ENCODE peak calls at places on chromosomes 4 and X, in seven cellular contexts. J is fibroblast of lung, R is astrocyte, H is DND-41, C is endothelial cell of umbilical vein, W is colonic mucosa, T is H9. B is an unnamed sample.

GRCh38 chr4:129362685-129363274 is 266.8 kb downstream of the C4orf33 start:
- DNase-seq in J (peak; percentile 81), H (peak; percentile 66), C (peak; percentile 75), R (peak; percentile 21), W (peak; percentile 57), T (peak; percentile 37), B (peak; percentile 13)

GRCh38 chr4:158758142-158758541 is 10.7 kb upstream of the FNIP2 start:
- DNase-seq in J (no peak), W (no peak), R (peak; percentile 91), C (no peak), H (no peak), T (no peak), B (no peak)

GRCh38 chr4:6087669-6088068 is 69.4 kb upstream of the C4orf50 start:
- DNase-seq in C (peak; percentile 3), T (peak; percentile 81), J (no peak), H (no peak), R (no peak), W (no peak), B (no peak)

GRCh38 chr4:157128395-157128794 is 52.4 kb downstream of the GLRB start:
- DNase-seq in W (no peak), C (peak; percentile 74), J (peak; percentile 63), T (no peak), H (no peak), R (peak; percentile 39), B (no peak)

GRCh38 chr4:1026115-1026514 is 14.7 kb downstream of the FGFRL1 start:
- DNase-seq in W (peak; percentile 65), R (no peak), C (no peak), J (no peak), H (no peak), T (peak; percentile 61), B (peak; percentile 56)

GRCh38 chr4:144174401-144175067 is 34.0 kb upstream of the GYPA start:
- DNase-seq in H (peak; percentile 35), J (peak; percentile 76), R (peak; percentile 43), C (peak; percentile 77), T (no peak), W (no peak), B (peak; percentile 16)

GRCh38 chr4:130632731-130633604 is 1537.0 kb downstream of the C4orf33 start:
- DNase-seq in C (no peak), H (peak; percentile 20), T (no peak), W (no peak), R (peak; percentile 45), J (peak; percentile 28), B (no peak)

GRCh38 chr4:112650332-112650731 is 13.4 kb downstream of the LARP7 start:
- DNase-seq in R (no peak), C (no peak), T (no peak), W (no peak), J (no peak), H (no peak), B (no peak)

GRCh38 chr4:77619408-77619807 is 13.8 kb downstream of the CXCL13 start:
- DNase-seq in H (no peak), J (no peak), C (no peak), W (no peak), T (no peak), R (no peak), B (no peak)

GRCh38 chrX:80576815-80577533 is 156.7 kb downstream of the TENT5D start:
- DNase-seq in T (no peak), J (no peak), W (no peak), H (no peak), R (no peak), C (no peak), B (no peak)

GRCh38 chr4:71389149-71389840 is 50.5 kb downstream of the SLC4A4 start:
- DNase-seq in H (no peak), R (peak; percentile 41), J (peak; percentile 83), W (no peak), T (no peak), C (no peak), B (no peak)

GRCh38 chr4:188603646-188604045 is 464.4 kb downstream of the TRIML1 start:
- DNase-seq in T (no peak), C (no peak), J (no peak), H (no peak), R (no peak), W (no peak), B (no peak)

GRCh38 chrX:130171446-130172126 is at the start of gene RAB33A:
- DNase-seq in J (peak; percentile 25), W (no peak), C (no peak), T (peak; percentile 41), R (no peak), H (peak; percentile 55), B (no peak)

GRCh38 chr4:139685180-139685579 is 19.6 kb downstream of the MGST2 start:
- DNase-seq in C (no peak), T (no peak), H (no peak), W (no peak), J (no peak), R (no peak), B (no peak)

GRCh38 chrX:64867217-64867616 is 109.0 kb downstream of the ZC4H2 start:
- DNase-seq in J (no peak), C (no peak), R (no peak), H (no peak), W (no peak), T (no peak), B (no peak)
- H3K9ac ChIP-seq in J (no peak overlapping the region), C (no peak overlapping the region), R (no peak overlapping the region), H (no peak overlapping the region), W (no peak overlapping the region), T (no peak overlapping the region), B (no peak overlapping the region)

GRCh38 chrX:17563076-17563475 is 174.2 kb upstream of the SCML1 start:
- DNase-seq in H (no peak), J (no peak), R (no peak), W (no peak), T (no peak), C (no peak), B (no peak)

GRCh38 chrX:17563515-17563914 is 173.8 kb upstream of the SCML1 start:
- DNase-seq in J (no peak), W (no peak), R (peak; percentile 86), T (no peak), C (no peak), H (no peak), B (no peak)

GRCh38 chrX:17560385-17560784 is 176.9 kb upstream of the SCML1 start:
- DNase-seq in C (no peak), T (no peak), W (no peak), J (no peak), H (no peak), R (no peak), B (no peak)

GRCh38 chrX:17564689-17565409 is 172.4 kb upstream of the SCML1 start:
- DNase-seq in C (no peak), J (peak; percentile 73), R (peak; percentile 49), W (no peak), T (no peak), H (no peak), B (no peak)

GRCh38 chrX:17559728-17560379 is 177.4 kb upstream of the SCML1 start:
- DNase-seq in W (no peak), T (no peak), R (peak; percentile 89), H (no peak), J (peak; percentile 94), C (peak; percentile 59), B (no peak)
- H3K9ac ChIP-seq in W (no peak overlapping the region), T (no peak overlapping the region), R (no peak overlapping the region), H (no peak overlapping the region), J (no peak overlapping the region), C (no peak overlapping the region), B (no peak overlapping the region)

GRCh38 chr4:163598489-163598888 is 104.0 kb downstream of the TMA16 start:
- DNase-seq in H (no peak), R (no peak), J (no peak), T (no peak), C (no peak), W (no peak), B (no peak)
- H3K9ac ChIP-seq in H (no peak overlapping the region), R (no peak overlapping the region), J (no peak overlapping the region), T (no peak overlapping the region), C (no peak overlapping the region), W (no peak overlapping the region), B (no peak overlapping the region)

GRCh38 chrX:4656419-4656818 is 943.0 kb upstream of the PRKX start:
- DNase-seq in J (no peak), H (no peak), C (no peak), W (no peak), R (no peak), T (no peak), B (no peak)

GRCh38 chrX:4655743-4656142 is 942.3 kb upstream of the PRKX start:
- DNase-seq in J (no peak), W (no peak), H (no peak), C (no peak), T (no peak), R (no peak), B (no peak)
- H3K9ac ChIP-seq in J (no peak overlapping the region), W (no peak overlapping the region), H (no peak overlapping the region), C (no peak overlapping the region), T (no peak overlapping the region), R (no peak overlapping the region), B (no peak overlapping the region)

GRCh38 chr4:164596318-164596878 is 157.5 kb upstream of the SMIM31 start:
- DNase-seq in J (no peak), C (no peak), T (no peak), H (no peak), W (no peak), R (no peak), B (no peak)

GRCh38 chr4:164601653-164602052 is 152.3 kb upstream of the SMIM31 start:
- DNase-seq in T (no peak), W (no peak), H (no peak), R (no peak), C (no peak), J (no peak), B (no peak)

GRCh38 chr4:164596927-164597326 is 157.0 kb upstream of the SMIM31 start:
- DNase-seq in H (no peak), T (no peak), W (no peak), R (no peak), J (no peak), C (no peak), B (no peak)

DNA sequence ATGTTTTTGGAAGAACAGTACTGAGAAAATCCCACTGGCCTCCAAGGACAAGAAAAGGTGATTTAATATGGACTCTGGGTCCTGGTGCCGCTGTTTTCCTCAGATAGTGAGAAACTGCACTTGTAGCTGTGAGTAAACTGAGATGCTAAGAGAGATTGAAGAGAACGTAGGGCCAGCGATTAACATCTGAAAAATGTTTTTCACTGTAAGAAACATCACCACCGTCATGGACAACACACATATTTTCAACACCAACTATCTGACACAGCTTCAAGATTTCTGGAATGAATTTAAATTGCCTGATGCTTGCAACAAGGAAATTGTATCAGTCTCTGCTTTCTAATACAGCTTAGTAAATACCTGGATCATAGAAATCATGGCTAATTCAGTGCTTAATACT is 158.2 kb upstream of the SMIM31 start:
- DNase-seq in J (no peak), T (no peak), H (no peak), C (no peak), W (no peak), R (no peak), B (no peak)
- H3K9ac ChIP-seq in J (no peak overlapping the region), T (no peak overlapping the region), H (no peak overlapping the region), C (no peak overlapping the region), W (no peak overlapping the region), R (no peak overlapping the region), B (no peak overlapping the region)

GRCh38 chrX:106281383-106281782 is 113.3 kb downstream of the PWWP3B start:
- DNase-seq in H (no peak), R (no peak), J (no peak), T (no peak), C (no peak), W (no peak), B (no peak)

GRCh38 chrX:106284431-106285025 is 116.4 kb downstream of the PWWP3B start:
- DNase-seq in W (no peak), H (no peak), T (no peak), C (no peak), R (no peak), J (no peak), B (no peak)

GRCh38 chrX:106286053-106286650 is 118.0 kb downstream of the PWWP3B start:
- DNase-seq in C (no peak), R (peak; percentile 62), W (no peak), J (no peak), T (no peak), H (no peak), B (no peak)
- H3K9ac ChIP-seq in C (no peak overlapping the region), R (peak overlapping the region; percentile 48), W (no peak overlapping the region), J (no peak overlapping the region), T (no peak overlapping the region), H (no peak overlapping the region), B (no peak overlapping the region)